ENCODE peak calls at places on chromosomes 16 and 17, in seven cellular contexts. Y, H, D, S, O, C and X are unnamed samples.

GRCh38 chr17:80192268-80192667 is 22.4 kb downstream of the CARD14 start:
- DNase-seq in Y (no peak), H (no peak), D (no peak), S (peak; percentile 20), O (no peak), C (no peak), X (no peak)

GRCh38 chr16:12295395-12295794 is 318.9 kb downstream of the SNX29 start:
- DNase-seq in Y (no peak), H (no peak), D (no peak), S (peak; percentile 21), O (no peak), C (no peak), X (no peak)

GRCh38 chr17:45200701-45201100 is 21.0 kb upstream of the FMNL1 start:
- DNase-seq in Y (peak; percentile 44), H (no peak), D (no peak), S (no peak), O (no peak), C (no peak), X (no peak)

GRCh38 chr16:67674851-67675578 is 8.4 kb downstream of the C16orf86 start:
- DNase-seq in Y (no peak), H (no peak), D (no peak), S (no peak), O (no peak), C (no peak), X (no peak)

GRCh38 chr16:57384248-57385070 is 12.2 kb downstream of the CX3CL1 start:
- DNase-seq in Y (no peak), H (no peak), D (no peak), S (no peak), O (no peak), C (no peak), X (no peak)

GRCh38 chr16:27430923-27431484 is 29.0 kb downstream of the IL21R start:
- DNase-seq in Y (no peak), H (no peak), D (no peak), S (no peak), O (no peak), C (peak; percentile 38), X (no peak)

GRCh38 chr16:78128920-78129319 is 29.5 kb downstream of the WWOX start:
- DNase-seq in Y (no peak), H (no peak), D (no peak), S (no peak), O (no peak), C (no peak), X (no peak)

GRCh38 chr16:12879812-12880211 is 21.6 kb upstream of the SHISA9 start:
- DNase-seq in Y (no peak), H (no peak), D (no peak), S (no peak), O (no peak), C (no peak), X (no peak)

GRCh38 chr16:8674413-8675022 is at the start of gene ABAT:
- DNase-seq in Y (peak; percentile 88), H (peak; percentile 91), D (peak; percentile 93), S (peak; percentile 86), O (no peak), C (peak; percentile 94), X (peak; percentile 86)

GRCh38 chr16:85249418-85249817 is 137.1 kb upstream of the CIBAR2 start:
- DNase-seq in Y (no peak), H (no peak), D (no peak), S (no peak), O (no peak), C (no peak), X (no peak)

GRCh38 chr17:53472586-53472985 is 350.1 kb upstream of the KIF2B start:
- DNase-seq in Y (no peak), H (no peak), D (no peak), S (peak; percentile 25), O (no peak), C (no peak), X (no peak)

GRCh38 chr16:72468582-72468981 is 296.6 kb upstream of the PMFBP1 start:
- DNase-seq in Y (no peak), H (no peak), D (no peak), S (no peak), O (no peak), C (no peak), X (no peak)

GRCh38 chr16:58348986-58349385 is 43.3 kb upstream of the GINS3 start:
- DNase-seq in Y (no peak), H (no peak), D (no peak), S (peak; percentile 65), O (no peak), C (no peak), X (peak; percentile 54)

GRCh38 chr17:68054296-68054900 is 18.9 kb downstream of the KPNA2 start:
- DNase-seq in Y (no peak), H (no peak), D (no peak), S (peak; percentile 67), O (no peak), C (peak; percentile 68), X (no peak)

GRCh38 chr16:46885960-46886763 is 2.0 kb downstream of the GPT2 start:
- DNase-seq in Y (no peak), H (peak; percentile 45), D (no peak), S (peak; percentile 66), O (no peak), C (no peak), X (no peak)

GRCh38 chr17:32482568-32483320 is 4.0 kb upstream of the CDK5R1 start:
- DNase-seq in Y (no peak), H (no peak), D (no peak), S (no peak), O (no peak), C (no peak), X (no peak)

GRCh38 chr17:29291163-29291752 is 2.7 kb downstream of the NUFIP2 start:
- DNase-seq in Y (no peak), H (no peak), D (peak; percentile 51), S (peak; percentile 70), O (peak; percentile 51), C (no peak), X (no peak)

GRCh38 chr17:68892193-68892592 is 63.0 kb downstream of the ABCA8 start:
- DNase-seq in Y (no peak), H (no peak), D (no peak), S (no peak), O (no peak), C (no peak), X (no peak)

GRCh38 chr16:50697881-50698767 is 4.7 kb downstream of the NOD2 start:
- DNase-seq in Y (no peak), H (peak; percentile 49), D (no peak), S (peak; percentile 86), O (no peak), C (no peak), X (no peak)

GRCh38 chr16:1351582-1352362 is at the start of the genes GNPTG and TSR3:
- DNase-seq in Y (peak; percentile 83), H (peak; percentile 77), D (peak; percentile 56), S (peak; percentile 87), O (no peak), C (peak; percentile 89), X (peak; percentile 79)

GRCh38 chr17:27038676-27039075 is 255.2 kb upstream of the WSB1 start:
- DNase-seq in Y (no peak), H (peak; percentile 21), D (no peak), S (no peak), O (no peak), C (no peak), X (peak; percentile 26)
- TF ChIP-seq CTCF in Y (no peak), H (no peak), D (peak; percentile 11), S (no peak), O (peak; percentile 56), C (no peak), X (peak; percentile 67)

GRCh38 chr17:48051706-48052486 is 3.7 kb downstream of the NFE2L1 start:
- DNase-seq in Y (peak; percentile 85), H (peak; percentile 89), D (no peak), S (peak; percentile 73), O (no peak), C (peak; percentile 81), X (no peak)
- H3K4me3 ChIP-seq in Y (peak overlapping the region; percentile 27), H (peak overlapping the region; percentile 9), D (no peak overlapping the region), S (peak overlapping the region; percentile 10), O (peak overlapping the region; percentile 14), C (peak overlapping the region; percentile 88), X (no peak overlapping the region)

DNA sequence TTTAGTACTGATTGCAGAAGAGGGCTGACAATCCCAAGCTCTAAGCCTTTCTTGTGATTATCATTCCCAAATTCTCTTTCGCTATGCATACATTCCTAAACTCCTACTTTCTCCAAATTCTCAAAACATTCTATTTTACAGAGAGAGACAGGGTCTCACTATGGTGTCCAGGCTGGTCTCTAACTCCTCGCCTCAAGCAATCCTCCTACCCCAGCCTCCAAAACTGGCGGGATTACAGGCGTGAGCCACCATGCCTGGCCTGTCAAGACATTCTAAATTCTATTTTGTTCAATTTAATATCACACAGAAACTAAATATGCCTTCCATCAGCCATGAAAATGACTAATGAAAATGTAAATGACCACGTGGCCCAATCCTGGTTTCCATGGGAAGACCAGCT is 39.8 kb downstream of the ANKRD11 start:
- DNase-seq in Y (no peak), H (no peak), D (no peak), S (no peak), O (no peak), C (no peak), X (no peak)
- H3K9me3 ChIP-seq in Y (no peaks in the 10 kb centered on the region), H (no peaks in the 10 kb centered on the region), D (no peaks in the 10 kb centered on the region), S (no peaks in the 10 kb centered on the region), O (no peaks in the 10 kb centered on the region), C (no peaks in the 10 kb centered on the region), X (no peaks in the 10 kb centered on the region)

DNA sequence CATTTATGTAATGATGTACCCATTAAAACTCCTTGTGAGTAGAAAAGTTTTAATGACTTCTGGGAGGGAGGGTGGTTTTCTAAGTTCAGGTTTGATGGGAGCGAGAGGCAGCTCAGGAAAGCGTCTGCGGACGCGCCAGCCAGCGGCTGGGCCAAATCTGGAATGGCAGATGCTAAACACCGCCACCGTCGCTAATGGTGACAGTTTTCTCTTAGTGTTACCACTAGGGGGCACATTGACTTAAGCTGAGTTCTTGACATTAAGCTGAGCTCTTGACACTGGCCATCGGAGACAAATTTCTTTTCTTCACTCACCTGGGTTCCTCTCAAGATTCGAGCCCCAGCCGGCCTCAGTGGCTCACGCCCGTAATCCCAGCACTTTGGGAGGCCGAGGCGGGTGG is 6.7 kb downstream of the TRPV1 start:
- DNase-seq in Y (no peak), H (peak; percentile 40), D (peak; percentile 48), S (no peak), O (peak; percentile 15), C (no peak), X (peak; percentile 48)
- TF ChIP-seq CTCF in Y (no peak), H (peak; percentile 25), D (peak; percentile 46), S (peak; percentile 48), O (no peak), C (peak; percentile 22), X (peak; percentile 74)

DNA sequence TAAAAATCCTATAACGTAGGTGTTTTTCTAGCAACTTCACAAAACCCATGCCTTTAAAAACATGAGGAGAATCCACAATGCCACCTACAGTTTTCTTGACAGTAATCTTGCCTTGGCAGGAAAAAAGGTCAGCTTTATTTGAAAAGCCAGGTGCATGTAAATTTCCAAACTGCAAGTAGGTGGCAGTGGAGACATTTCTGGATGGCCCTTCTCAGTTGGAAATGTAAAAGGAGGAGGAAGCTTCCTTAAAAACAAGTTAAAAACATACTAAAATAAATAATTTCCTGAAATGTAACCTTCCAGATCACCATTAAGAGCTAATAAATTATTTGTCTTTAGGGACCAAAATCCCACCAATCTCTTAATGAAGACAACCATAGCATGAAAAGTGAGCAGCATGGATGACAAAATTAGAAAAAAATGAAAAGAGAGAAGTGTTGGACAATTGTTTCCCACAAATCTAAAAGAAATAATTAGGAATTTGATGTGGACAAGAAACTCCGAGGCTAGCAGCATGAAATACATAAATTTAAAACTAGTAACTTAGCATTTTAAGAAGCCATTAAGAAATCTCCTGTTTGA is 152.2 kb downstream of the SNX11 start:
- DNase-seq in Y (no peak), H (no peak), D (peak; percentile 35), S (peak; percentile 30), O (no peak), C (no peak), X (peak; percentile 35)
- H3K4me3 ChIP-seq in Y (no peak overlapping the region), H (no peak overlapping the region), D (no peak overlapping the region), S (no peak overlapping the region), O (no peak overlapping the region), C (no peak overlapping the region), X (no peak overlapping the region)